ENCODE peak calls at places on chromosomes 11 and 22, in four cellular contexts. One of them, this sample, is unnamed.

GRCh38 chr11:58513747-58514367 is 6.0 kb upstream of the OR5B21 start:
- DNase-seq in activated gamma-delta T cell treated with anti-CD3 and anti-CD28 coated beads, Interleukin-2, amount 50 U/mL, for 16 hours: no peak
- DNase-seq in EL: peak
- DNase-seq in fibroblast of mammary gland: peak
- DNase-seq in this sample: peak

GRCh38 chr11:31875861-31876625 is 64.9 kb upstream of the PAX6 start:
- DNase-seq in activated gamma-delta T cell treated with anti-CD3 and anti-CD28 coated beads, Interleukin-2, amount 50 U/mL, for 16 hours: no peak
- DNase-seq in fibroblast of mammary gland: no peak
- DNase-seq in EL: no peak
- DNase-seq in this sample: no peak

GRCh38 chr11:12800032-12800671 is 125.9 kb downstream of the TEAD1 start:
- DNase-seq in activated gamma-delta T cell treated with anti-CD3 and anti-CD28 coated beads, Interleukin-2, amount 50 U/mL, for 16 hours: no peak
- DNase-seq in EL: peak
- DNase-seq in fibroblast of mammary gland: peak
- DNase-seq in this sample: peak

GRCh38 chr11:428295-428694 is 13.5 kb upstream of the SIGIRR start:
- DNase-seq in fibroblast of mammary gland: no peak
- DNase-seq in activated gamma-delta T cell treated with anti-CD3 and anti-CD28 coated beads, Interleukin-2, amount 50 U/mL, for 16 hours: no peak
- DNase-seq in EL: no peak
- DNase-seq in this sample: no peak

GRCh38 chr11:14189874-14190273 is 169.1 kb downstream of the RRAS2 start:
- DNase-seq in activated gamma-delta T cell treated with anti-CD3 and anti-CD28 coated beads, Interleukin-2, amount 50 U/mL, for 16 hours: no peak
- DNase-seq in fibroblast of mammary gland: peak
- DNase-seq in EL: no peak
- DNase-seq in this sample: no peak

GRCh38 chr22:17587631-17588030 is 24.3 kb downstream of the SLC25A18 start:
- DNase-seq in fibroblast of mammary gland: no peak
- DNase-seq in activated gamma-delta T cell treated with anti-CD3 and anti-CD28 coated beads, Interleukin-2, amount 50 U/mL, for 16 hours: no peak
- DNase-seq in EL: no peak
- DNase-seq in this sample: no peak

GRCh38 chr11:14203392-14203791 is 155.6 kb downstream of the RRAS2 start:
- DNase-seq in EL: no peak
- DNase-seq in activated gamma-delta T cell treated with anti-CD3 and anti-CD28 coated beads, Interleukin-2, amount 50 U/mL, for 16 hours: no peak
- DNase-seq in fibroblast of mammary gland: no peak
- DNase-seq in this sample: no peak

GRCh38 chr11:74069146-74070046 is 60.5 kb upstream of the UCP3 start:
- DNase-seq in EL: peak
- DNase-seq in activated gamma-delta T cell treated with anti-CD3 and anti-CD28 coated beads, Interleukin-2, amount 50 U/mL, for 16 hours: no peak
- DNase-seq in fibroblast of mammary gland: peak
- DNase-seq in this sample: peak

GRCh38 chr11:93895106-93895862 is 44.9 kb upstream of the VSTM5 start:
- DNase-seq in fibroblast of mammary gland: peak
- DNase-seq in EL: peak
- DNase-seq in activated gamma-delta T cell treated with anti-CD3 and anti-CD28 coated beads, Interleukin-2, amount 50 U/mL, for 16 hours: no peak
- DNase-seq in this sample: peak

GRCh38 chr22:36225333-36225922 is 13.9 kb downstream of the APOL2 start:
- DNase-seq in fibroblast of mammary gland: no peak
- DNase-seq in EL: no peak
- DNase-seq in activated gamma-delta T cell treated with anti-CD3 and anti-CD28 coated beads, Interleukin-2, amount 50 U/mL, for 16 hours: no peak
- DNase-seq in this sample: no peak

GRCh38 chr11:68505596-68505995 is 45.0 kb downstream of the PPP6R3 start:
- DNase-seq in fibroblast of mammary gland: peak
- DNase-seq in EL: peak
- DNase-seq in activated gamma-delta T cell treated with anti-CD3 and anti-CD28 coated beads, Interleukin-2, amount 50 U/mL, for 16 hours: no peak
- DNase-seq in this sample: no peak

GRCh38 chr22:23569291-23569690 is 10.8 kb downstream of the IGLL1 start:
- DNase-seq in activated gamma-delta T cell treated with anti-CD3 and anti-CD28 coated beads, Interleukin-2, amount 50 U/mL, for 16 hours: no peak
- DNase-seq in fibroblast of mammary gland: no peak
- DNase-seq in EL: no peak
- DNase-seq in this sample: no peak

GRCh38 chr11:69508974-69509373 is 27.5 kb downstream of the LINC01488 start:
- DNase-seq in activated gamma-delta T cell treated with anti-CD3 and anti-CD28 coated beads, Interleukin-2, amount 50 U/mL, for 16 hours: no peak
- DNase-seq in fibroblast of mammary gland: no peak
- DNase-seq in EL: peak
- DNase-seq in this sample: no peak

GRCh38 chr11:25667871-25668270 is 664.1 kb upstream of the ANO3 start:
- DNase-seq in fibroblast of mammary gland: no peak
- DNase-seq in EL: no peak
- DNase-seq in activated gamma-delta T cell treated with anti-CD3 and anti-CD28 coated beads, Interleukin-2, amount 50 U/mL, for 16 hours: no peak
- DNase-seq in this sample: no peak

GRCh38 chr11:70050243-70050642 is 27.9 kb upstream of the ANO1 start:
- DNase-seq in EL: no peak
- DNase-seq in activated gamma-delta T cell treated with anti-CD3 and anti-CD28 coated beads, Interleukin-2, amount 50 U/mL, for 16 hours: no peak
- DNase-seq in fibroblast of mammary gland: no peak
- DNase-seq in this sample: no peak

GRCh38 chr11:100550910-100551309 is 136.2 kb upstream of the ARHGAP42 start:
- DNase-seq in activated gamma-delta T cell treated with anti-CD3 and anti-CD28 coated beads, Interleukin-2, amount 50 U/mL, for 16 hours: no peak
- DNase-seq in EL: no peak
- DNase-seq in fibroblast of mammary gland: no peak
- DNase-seq in this sample: no peak

GRCh38 chr22:18968011-18968749 is 32.1 kb upstream of the PRODH start:
- DNase-seq in fibroblast of mammary gland: peak
- DNase-seq in EL: peak
- DNase-seq in activated gamma-delta T cell treated with anti-CD3 and anti-CD28 coated beads, Interleukin-2, amount 50 U/mL, for 16 hours: no peak
- DNase-seq in this sample: peak

GRCh38 chr11:26696330-26696729 is 25.5 kb downstream of the SLC5A12 start:
- DNase-seq in fibroblast of mammary gland: no peak
- DNase-seq in EL: no peak
- DNase-seq in activated gamma-delta T cell treated with anti-CD3 and anti-CD28 coated beads, Interleukin-2, amount 50 U/mL, for 16 hours: no peak
- DNase-seq in this sample: peak

GRCh38 chr11:2088746-2089535 is 50.2 kb downstream of the IGF2 start:
- DNase-seq in fibroblast of mammary gland: no peak
- DNase-seq in activated gamma-delta T cell treated with anti-CD3 and anti-CD28 coated beads, Interleukin-2, amount 50 U/mL, for 16 hours: no peak
- DNase-seq in EL: no peak
- DNase-seq in this sample: no peak

This sample was measured in trophoblast cell.